ENCODE peak calls at places on chromosomes 4 and X, in four cellular contexts. M is bronchial epithelial cell, X is IMR-90, W is GM12865. F is an unnamed sample.

GRCh38 chrX:38800981-38801845 is at the start of gene MID1IP1:
- DNase-seq in M (peak), X (peak), W (no peak), F (peak)

GRCh38 chrX:53071064-53071463 is 11.1 kb upstream of the TSPYL2 start:
- DNase-seq in M (no peak), X (no peak), W (no peak), F (no peak)

GRCh38 chrX:30995060-30995700 is 76.7 kb downstream of the FTHL17 start:
- DNase-seq in M (no peak), X (no peak), W (no peak), F (no peak)

GRCh38 chr4:22287626-22288025 is 228.2 kb downstream of the ADGRA3 start:
- DNase-seq in M (no peak), X (no peak), W (no peak), F (no peak)

GRCh38 chr4:116202524-116202923 is 882.9 kb downstream of the TRAM1L1 start:
- DNase-seq in M (no peak), X (no peak), W (no peak), F (no peak)

GRCh38 chr4:123806057-123806456 is 409.5 kb downstream of the SPRY1 start:
- DNase-seq in M (no peak), X (no peak), W (no peak), F (no peak)

GRCh38 chr4:86831262-86832090 is 17.7 kb downstream of the SLC10A6 start:
- DNase-seq in M (peak), X (peak), W (no peak), F (peak)

GRCh38 chrX:110665636-110666035 is 130.0 kb downstream of the CHRDL1 start:
- DNase-seq in M (peak), X (peak), W (peak), F (peak)

GRCh38 chrX:47482065-47482511 is 934 bp downstream of the ZNF41 start:
- DNase-seq in M (no peak), X (no peak), W (no peak), F (no peak)

GRCh38 chr4:87632469-87632868 is 17.6 kb upstream of the DMP1 start:
- DNase-seq in M (peak), X (no peak), W (no peak), F (no peak)

GRCh38 chrX:28225508-28225907 is 244.3 kb upstream of the DCAF8L1 start:
- DNase-seq in M (no peak), X (no peak), W (no peak), F (no peak)

GRCh38 chr4:42512226-42512625 is 114.9 kb downstream of the SHISA3 start:
- DNase-seq in M (no peak), X (no peak), W (no peak), F (no peak)

GRCh38 chr4:186727977-186728519 is 4.4 kb upstream of the FAT1 start:
- DNase-seq in M (peak), X (no peak), W (no peak), F (no peak)

GRCh38 chr4:167028976-167029375 is 205.3 kb downstream of the SPOCK3 start:
- DNase-seq in M (no peak), X (no peak), W (no peak), F (no peak)

GRCh38 chrX:85244411-85245210 is 820 bp downstream of the ZNF711 start:
- DNase-seq in M (no peak), X (peak), W (no peak), F (no peak)

GRCh38 chr4:141497627-141498026 is 138.8 kb upstream of the IL15 start:
- DNase-seq in M (peak), X (no peak), W (peak), F (no peak)

GRCh38 chr4:137901114-137901513 is 341.0 kb downstream of the SLC7A11 start:
- DNase-seq in M (no peak), X (no peak), W (no peak), F (no peak)
- H3K4me3 ChIP-seq in M (no peak), X (no peak), W (no peak), F (no peak)

GRCh38 chrX:57752866-57753265 is 72.8 kb upstream of the NLRP2B start:
- DNase-seq in M (no peak), X (no peak), W (no peak), F (no peak)
- TF ChIP-seq CTCF in M (no peak), X (no peak), W (no peak), F (peak)

GRCh38 chrX:25004485-25005032 is 11.2 kb downstream of the ARX start:
- DNase-seq in M (no peak), X (no peak), W (no peak), F (no peak)

GRCh38 chrX:25003066-25003849 is 12.5 kb downstream of the ARX start:
- DNase-seq in M (peak), X (no peak), W (peak), F (no peak)

GRCh38 chrX:25002658-25003015 is 13.1 kb downstream of the ARX start:
- DNase-seq in M (no peak), X (no peak), W (no peak), F (no peak)

GRCh38 chrX:25004040-25004439 is 11.7 kb downstream of the ARX start:
- DNase-seq in M (no peak), X (no peak), W (no peak), F (no peak)

DNA sequence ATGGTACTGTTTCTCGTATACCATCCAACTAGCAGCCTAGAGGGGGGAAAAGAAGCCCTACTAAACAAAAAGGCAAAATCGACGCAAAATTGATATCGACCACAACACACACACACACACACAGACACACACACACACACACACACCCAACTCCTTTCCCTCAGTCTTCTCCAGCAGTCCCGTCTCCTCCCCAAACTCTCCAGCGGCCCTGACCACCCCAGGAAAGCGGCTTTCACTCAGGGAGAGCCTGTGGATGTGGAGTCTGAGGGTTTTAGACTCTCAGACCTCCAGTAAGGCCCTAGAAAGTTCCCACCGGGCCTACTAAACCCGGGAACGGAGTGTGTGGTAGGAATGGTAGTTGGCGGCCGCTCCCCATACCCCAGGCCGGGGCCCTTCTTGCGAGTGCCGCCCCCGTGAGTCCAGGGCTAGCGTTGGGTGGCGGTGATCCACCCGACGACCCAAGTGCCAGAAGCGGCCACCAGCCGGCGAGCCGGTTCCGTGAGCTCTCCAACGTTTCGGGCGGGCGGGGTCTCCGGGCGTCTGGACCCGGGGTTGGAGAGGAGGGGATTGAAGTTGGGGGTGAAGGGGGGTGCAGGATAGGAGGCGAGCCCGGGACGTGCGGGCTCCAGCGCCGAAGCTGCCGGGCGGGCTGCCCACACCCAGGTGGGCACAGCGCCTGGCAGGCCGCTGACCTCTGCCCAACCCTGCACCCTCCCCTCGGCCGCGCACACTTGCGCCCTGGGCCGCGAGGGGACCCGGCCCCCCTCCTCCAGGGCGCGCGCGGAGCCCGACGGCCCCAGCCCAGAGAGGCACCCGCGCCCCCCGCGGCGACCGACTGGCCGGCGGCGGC is 13.7 kb downstream of the ARX start:
- DNase-seq in M (no peak), X (no peak), W (no peak), F (no peak)
- H3K4me3 ChIP-seq in M (no peak), X (peak), W (no peak), F (no peak)

GRCh38 chr4:73439445-73439844 is 3.4 kb downstream of the AFP start:
- DNase-seq in M (no peak), X (no peak), W (no peak), F (no peak)
- TF ChIP-seq CTCF in M (no peak), X (no peak), W (no peak), F (no peak)

DNA sequence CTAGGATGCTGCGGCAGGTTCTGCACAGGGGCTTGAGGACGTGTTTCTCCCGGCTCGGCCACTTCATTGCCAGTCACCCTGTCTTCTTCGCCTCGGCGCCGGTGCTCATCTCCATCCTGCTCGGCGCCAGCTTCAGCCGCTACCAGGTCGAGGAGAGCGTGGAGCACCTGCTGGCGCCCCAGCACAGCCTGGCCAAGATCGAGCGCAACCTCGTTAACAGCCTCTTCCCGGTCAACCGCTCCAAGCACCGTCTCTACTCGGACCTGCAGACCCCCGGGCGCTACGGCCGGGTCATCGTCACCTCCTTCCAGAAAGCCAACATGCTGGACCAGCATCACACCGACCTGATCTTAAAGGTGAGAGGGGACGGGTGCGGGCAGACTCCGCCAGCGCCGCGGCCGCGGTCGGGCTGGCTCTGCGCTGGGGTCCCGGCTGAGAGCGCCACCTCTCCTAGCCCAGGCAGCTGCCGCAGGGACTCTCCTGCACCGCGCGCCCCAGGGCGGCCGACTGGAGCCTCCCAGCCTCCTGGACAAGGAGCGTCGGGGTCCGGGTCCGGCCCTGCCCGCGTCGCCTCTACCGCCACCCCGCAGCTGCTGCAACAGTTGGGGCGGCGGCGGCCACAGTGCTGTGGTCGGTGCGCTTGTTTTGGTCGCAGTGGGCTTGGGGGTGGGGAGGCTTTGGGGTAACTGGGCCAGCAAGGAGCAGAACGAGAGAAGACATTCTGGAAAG is 386 bp downstream of the PTCHD1 start:
- DNase-seq in M (no peak), X (no peak), W (no peak), F (no peak)
- H3K4me3 ChIP-seq in M (no peak), X (no peak), W (no peak), F (peak)

DNA sequence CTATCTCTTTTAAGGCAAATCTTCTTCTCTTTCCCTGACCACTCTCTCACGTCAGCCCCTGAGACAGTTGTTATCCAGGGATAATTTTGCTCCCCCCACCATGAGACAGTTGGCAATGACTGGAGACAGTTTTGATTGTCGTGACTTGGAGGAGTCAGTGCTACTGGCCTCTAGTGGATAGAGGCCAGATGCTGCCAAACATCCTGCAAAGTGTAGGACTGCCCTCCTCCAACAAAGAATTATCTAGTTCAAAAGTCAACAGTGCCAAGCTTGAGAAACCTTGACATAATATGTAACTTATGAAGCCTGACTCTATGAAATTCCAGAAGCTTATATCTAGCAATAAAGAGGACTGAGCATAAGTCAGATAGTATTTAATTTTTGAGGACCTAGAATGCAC is 502.1 kb upstream of the IGFBP7 start:
- DNase-seq in M (no peak), X (no peak), W (no peak), F (no peak)
- TF ChIP-seq CTCF in M (no peak), X (no peak), W (no peak), F (no peak)